ENCODE peak calls at places on chromosome 7, in nine cellular contexts. P, N, U, J, K, B, Y, Z and I are unnamed samples.

GRCh38 chr7:140591178-140591902 is 49.3 kb downstream of the DENND2A start:
- DNase-seq in U (no peak), Y (no peak), K (peak), Z (no peak), P (no peak), J (no peak), B (no peak), N (no peak), I (no peak)

GRCh38 chr7:130392456-130392860 is 12.2 kb downstream of the CPA1 start:
- DNase-seq in K (no peak), U (no peak), P (no peak), J (no peak), N (no peak), Y (no peak), Z (no peak), B (no peak), I (no peak)

GRCh38 chr7:1005303-1005702 is 22.3 kb downstream of the CYP2W1 start:
- DNase-seq in Y (no peak), B (no peak), U (no peak), N (no peak), P (no peak), Z (no peak), J (no peak), K (no peak), I (no peak)

GRCh38 chr7:47392241-47392759 is 189.6 kb downstream of the TNS3 start:
- DNase-seq in Y (no peak), J (peak), P (no peak), U (no peak), Z (no peak), N (no peak), K (no peak), B (no peak), I (peak)

GRCh38 chr7:70856889-70857511 is 274.9 kb upstream of the GALNT17 start:
- DNase-seq in K (peak), B (peak), Y (no peak), Z (peak), N (peak), P (peak), U (peak), J (peak), I (peak)

GRCh38 chr7:34320926-34321609 is 336.9 kb upstream of the NPSR1 start:
- DNase-seq in N (peak), Y (no peak), B (peak), P (peak), U (peak), J (peak), Z (peak), K (peak), I (peak)

GRCh38 chr7:51067757-51068156 is 248.9 kb downstream of the COBL start:
- DNase-seq in N (peak), J (peak), K (peak), Z (peak), B (peak), U (peak), Y (no peak), P (peak), I (peak)

GRCh38 chr7:47579458-47579857 is 2.5 kb downstream of the TNS3 start:
- DNase-seq in N (no peak), U (peak), B (no peak), K (no peak), Z (no peak), Y (no peak), P (no peak), J (no peak), I (no peak)

GRCh38 chr7:90756366-90756765 is 160.2 kb downstream of the CDK14 start:
- DNase-seq in Z (no peak), Y (no peak), K (no peak), J (no peak), U (no peak), B (no peak), P (no peak), N (no peak), I (no peak)

GRCh38 chr7:121575194-121575766 is 179.2 kb upstream of the FAM3C start:
- DNase-seq in U (no peak), J (no peak), Z (no peak), N (no peak), K (no peak), B (no peak), P (no peak), Y (no peak), I (no peak)

GRCh38 chr7:84568786-84569185 is 374.2 kb upstream of the SEMA3A start:
- DNase-seq in U (no peak), Z (no peak), N (no peak), P (no peak), J (no peak), K (no peak), Y (no peak), B (no peak), I (no peak)

GRCh38 chr7:75892634-75893272 is 13.9 kb downstream of the RHBDD2 start:
- DNase-seq in B (no peak), Z (no peak), U (peak), K (peak), J (no peak), P (peak), Y (no peak), N (no peak), I (peak)

GRCh38 chr7:45085619-45086200 is 3.1 kb downstream of the NACAD start:
- DNase-seq in U (no peak), K (no peak), J (no peak), N (no peak), B (no peak), Z (no peak), Y (no peak), P (no peak), I (no peak)